ENCODE peak calls at places on chromosome 1, in five cellular contexts. I is IMR-90, E is A549, S is OCI-LY7, O is esophagus muscularis mucosa. D is an unnamed sample.

GRCh38 chr1:208207388-208208131 is 36.6 kb downstream of the PLXNA2 start:
- DNase-seq in S (no peak), I (peak; percentile 94), E (no peak), O (no peak), D (no peak)

GRCh38 chr1:18635833-18636671 is 5.4 kb downstream of the PAX7 start:
- DNase-seq in S (no peak), E (no peak), O (no peak), I (no peak), D (no peak)

GRCh38 chr1:245458761-245459174 is 304.0 kb downstream of the KIF26B start:
- DNase-seq in E (no peak), S (no peak), I (peak; percentile 16), O (no peak), D (no peak)

GRCh38 chr1:44254392-44254791 is 41.1 kb downstream of the DMAP1 start:
- DNase-seq in S (no peak), I (no peak), O (no peak), E (no peak), D (no peak)

GRCh38 chr1:8629241-8630091 is 188.0 kb downstream of the RERE start:
- DNase-seq in I (peak; percentile 76), O (no peak), S (peak; percentile 26), E (no peak), D (no peak)

GRCh38 chr1:62285440-62285839 is 33.8 kb downstream of the KANK4 start:
- DNase-seq in I (no peak), S (no peak), E (no peak), O (no peak), D (no peak)

GRCh38 chr1:38221006-38221649 is 174.5 kb upstream of the POU3F1 start:
- DNase-seq in I (peak; percentile 29), S (no peak), O (no peak), E (no peak), D (no peak)

GRCh38 chr1:245298781-245299180 is 144.0 kb downstream of the KIF26B start:
- DNase-seq in E (no peak), S (no peak), I (no peak), O (no peak), D (no peak)

GRCh38 chr1:89552481-89553194 is 28.0 kb downstream of the LRRC8B start:
- DNase-seq in E (no peak), I (no peak), S (peak; percentile 65), O (no peak), D (no peak)

GRCh38 chr1:1781526-1781903 is 3.2 kb upstream of the NADK start:
- DNase-seq in E (no peak), O (no peak), S (peak; percentile 66), I (no peak), D (no peak)

GRCh38 chr1:145960468-145961108 is 2.8 kb upstream of the LIX1L start:
- DNase-seq in O (no peak), I (peak; percentile 51), S (no peak), E (peak; percentile 67), D (no peak)

GRCh38 chr1:89167590-89168215 is 8.1 kb downstream of the GBP7 start:
- DNase-seq in E (no peak), I (no peak), S (no peak), O (no peak), D (no peak)

GRCh38 chr1:67213164-67213563 is 46.9 kb downstream of the IL23R start:
- DNase-seq in E (peak; percentile 20), I (peak; percentile 17), O (peak; percentile 60), S (peak; percentile 55), D (no peak)

GRCh38 chr1:70134148-70134547 is 71.2 kb downstream of the LRRC40 start:
- DNase-seq in S (no peak), I (no peak), E (no peak), O (no peak), D (no peak)

GRCh38 chr1:37189111-37189510 is 154.8 kb upstream of the GRIK3 start:
- DNase-seq in I (no peak), E (no peak), S (peak; percentile 6), O (no peak), D (no peak)

GRCh38 chr1:179091691-179092165 is 9.9 kb downstream of the TOR3A start:
- DNase-seq in I (peak; percentile 63), O (no peak), E (peak; percentile 44), S (no peak), D (no peak)

GRCh38 chr1:228082975-228083870 is 715 bp downstream of the ARF1 start:
- DNase-seq in S (peak; percentile 56), O (no peak), E (no peak), I (peak; percentile 29), D (peak; percentile 23)

GRCh38 chr1:37482004-37482785 is 7.8 kb downstream of the ZC3H12A start:
- DNase-seq in I (no peak), O (no peak), S (no peak), E (no peak), D (no peak)

GRCh38 chr1:26887125-26887524 is 3.0 kb downstream of the GPN2 start:
- DNase-seq in S (peak; percentile 58), I (peak; percentile 52), E (peak; percentile 46), O (no peak), D (no peak)

GRCh38 chr1:183652547-183653467 is at the start of gene APOBEC4:
- DNase-seq in O (no peak), S (no peak), E (no peak), I (no peak), D (no peak)

GRCh38 chr1:180311011-180311730 is 81.1 kb downstream of the LHX4 start:
- DNase-seq in E (peak; percentile 76), S (no peak), O (no peak), I (peak; percentile 80), D (no peak)

GRCh38 chr1:186978596-186979556 is 150.1 kb downstream of the PLA2G4A start:
- DNase-seq in I (no peak), E (no peak), S (no peak), O (no peak), D (no peak)

GRCh38 chr1:46110521-46110920 is 21.9 kb downstream of the PIK3R3 start:
- DNase-seq in S (no peak), I (no peak), O (no peak), E (no peak), D (no peak)

GRCh38 chr1:22141948-22142314 is 966 bp downstream of the WNT4 start:
- DNase-seq in O (no peak), E (no peak), I (no peak), S (no peak), D (no peak)

GRCh38 chr1:236854602-236854978 is 59.5 kb downstream of the MTR start:
- DNase-seq in E (no peak), I (peak; percentile 46), O (no peak), S (no peak), D (no peak)

GRCh38 chr1:97094257-97094972 is 372.8 kb downstream of the PTBP2 start:
- DNase-seq in S (no peak), E (peak; percentile 80), I (peak; percentile 94), O (no peak), D (no peak)

GRCh38 chr1:82013702-82014101 is 213.0 kb downstream of the ADGRL2 start:
- DNase-seq in I (no peak), E (no peak), O (no peak), S (no peak), D (no peak)
- TF ChIP-seq CTCF in I (no peak), E (no peak), O (no peak), S (no peak), D (no peak)

DNA sequence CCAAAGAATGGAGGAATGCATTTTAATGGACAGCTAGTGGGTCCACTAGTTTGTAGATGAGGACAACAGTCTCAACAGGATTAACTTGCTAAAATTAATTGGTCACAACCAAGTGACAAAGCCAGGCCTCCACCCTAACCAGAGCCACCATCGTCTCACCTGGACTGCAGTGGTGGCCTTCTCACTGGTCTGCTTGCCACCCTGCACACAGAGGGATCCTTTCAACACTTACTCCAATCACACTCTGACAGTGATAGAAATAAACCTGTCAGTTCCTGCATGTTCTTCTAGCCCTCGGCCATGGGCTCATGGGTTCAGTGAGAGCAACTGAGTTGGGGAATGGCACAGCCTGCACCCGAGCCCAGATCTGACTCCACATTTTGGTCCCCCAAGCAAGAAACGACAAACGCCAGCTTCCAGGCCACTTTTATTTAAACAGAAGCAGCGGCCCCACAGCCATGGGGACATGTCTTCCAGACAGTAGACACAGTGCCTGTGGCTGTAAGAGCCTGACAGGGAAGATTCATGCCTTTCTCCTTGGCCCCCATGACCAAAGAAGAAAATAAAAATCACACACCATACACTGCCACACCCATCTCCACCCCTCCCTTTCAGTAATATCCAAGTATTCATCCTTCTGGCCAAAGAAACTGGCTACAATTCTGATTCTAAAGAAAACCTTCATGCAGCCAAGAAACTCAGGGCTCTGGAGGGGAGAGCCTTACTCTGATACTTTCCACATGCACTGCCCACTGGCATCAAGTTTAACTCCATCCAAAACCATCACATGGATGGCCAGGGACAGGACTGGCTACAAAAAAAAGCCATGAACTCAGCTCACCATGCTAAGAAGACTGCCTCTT is 37.5 kb downstream of the DHCR24 start:
- DNase-seq in E (no peak), O (no peak), I (no peak), S (no peak), D (no peak)
- H3K27ac ChIP-seq in E (no peak overlapping the region), O (no peak overlapping the region), I (no peak overlapping the region), S (no peak overlapping the region), D (no peak overlapping the region)

GRCh38 chr1:162753998-162754585 is 36.4 kb upstream of the HSD17B7 start:
- DNase-seq in S (no peak), I (peak; percentile 38), E (no peak), O (no peak), D (no peak)

GRCh38 chr1:162755306-162755705 is 35.2 kb upstream of the HSD17B7 start:
- DNase-seq in S (no peak), I (no peak), E (peak; percentile 6), O (no peak), D (no peak)

GRCh38 chr1:162757476-162757875 is 33.0 kb upstream of the HSD17B7 start:
- DNase-seq in O (no peak), I (peak; percentile 52), S (no peak), E (no peak), D (no peak)

GRCh38 chr1:162753001-162753658 is 37.4 kb upstream of the HSD17B7 start:
- DNase-seq in E (no peak), O (no peak), S (no peak), I (no peak), D (no peak)

DNA sequence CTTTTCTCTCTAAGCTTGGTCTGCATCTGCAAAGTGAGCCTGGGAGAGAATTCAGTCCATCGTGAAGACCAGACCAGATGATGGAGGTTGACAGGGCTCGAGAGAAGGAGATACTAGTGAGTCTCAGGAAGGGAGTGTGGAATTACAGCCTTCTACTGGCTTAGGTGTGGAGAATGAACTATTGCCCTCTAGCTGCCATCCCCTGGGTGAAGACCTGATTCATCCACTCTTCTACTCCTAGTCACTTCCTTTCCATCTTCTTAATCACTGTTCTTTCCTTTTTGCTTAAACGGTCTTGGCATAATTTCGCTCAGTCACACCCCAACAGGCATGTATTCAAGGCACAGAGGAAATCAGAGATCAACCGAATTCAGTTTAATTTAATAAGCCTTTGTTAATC is 34.0 kb upstream of the HSD17B7 start:
- DNase-seq in I (peak; percentile 28), E (peak; percentile 5), S (no peak), O (no peak), D (no peak)
- TF ChIP-seq CTCF in I (no peak), E (no peak), S (no peak), O (no peak), D (no peak)

GRCh38 chr1:56548566-56548965 is 30.8 kb downstream of the PLPP3 start:
- DNase-seq in O (no peak), I (no peak), S (no peak), E (no peak), D (no peak)
- H3K27ac ChIP-seq in O (no peak overlapping the region), I (no peak overlapping the region), S (no peak overlapping the region), E (no peak overlapping the region), D (no peak overlapping the region)